ENCODE peak calls at places on chromosomes 16 and 17, in five cellular contexts. One of them, this sample, is unnamed.

GRCh38 chr17:61289408-61290385 is 109.9 kb upstream of the TBX2 start:
- DNase-seq in mesenchymal stem cell: peak
- DNase-seq in H9: no peak
- DNase-seq in SK-N-SH: peak
- DNase-seq in astrocyte: no peak
- DNase-seq in this sample: no peak

GRCh38 chr17:82536220-82537201 is 17.0 kb downstream of the FOXK2 start:
- DNase-seq in mesenchymal stem cell: peak
- DNase-seq in H9: no peak
- DNase-seq in SK-N-SH: peak
- DNase-seq in astrocyte: peak
- DNase-seq in this sample: peak

GRCh38 chr16:50778284-50779163 is 36.6 kb downstream of the CYLD start:
- DNase-seq in mesenchymal stem cell: no peak
- DNase-seq in H9: no peak
- DNase-seq in SK-N-SH: no peak
- DNase-seq in astrocyte: no peak
- DNase-seq in this sample: no peak

GRCh38 chr17:5837055-5837491 is 233.1 kb upstream of the WSCD1 start:
- DNase-seq in mesenchymal stem cell: peak
- DNase-seq in H9: peak
- DNase-seq in SK-N-SH: no peak
- DNase-seq in astrocyte: peak
- DNase-seq in this sample: peak

GRCh38 chr17:2175294-2175628 is 120.4 kb downstream of the HIC1 start:
- DNase-seq in mesenchymal stem cell: no peak
- DNase-seq in H9: no peak
- DNase-seq in SK-N-SH: no peak
- DNase-seq in astrocyte: no peak
- DNase-seq in this sample: peak

GRCh38 chr16:354286-354881 is 1.9 kb upstream of the AXIN1 start:
- DNase-seq in mesenchymal stem cell: no peak
- DNase-seq in H9: no peak
- DNase-seq in SK-N-SH: no peak
- DNase-seq in astrocyte: no peak
- DNase-seq in this sample: no peak

GRCh38 chr17:51951737-51952136 is 206.8 kb downstream of the CA10 start:
- DNase-seq in mesenchymal stem cell: no peak
- DNase-seq in H9: no peak
- DNase-seq in SK-N-SH: no peak
- DNase-seq in astrocyte: no peak
- DNase-seq in this sample: no peak

GRCh38 chr17:49217651-49218413 is 7.3 kb downstream of the ABI3 start:
- DNase-seq in mesenchymal stem cell: no peak
- DNase-seq in H9: no peak
- DNase-seq in SK-N-SH: peak
- DNase-seq in astrocyte: no peak
- DNase-seq in this sample: no peak

GRCh38 chr16:62135903-62136302 is 99.7 kb upstream of the CDH8 start:
- DNase-seq in mesenchymal stem cell: no peak
- DNase-seq in H9: no peak
- DNase-seq in SK-N-SH: no peak
- DNase-seq in astrocyte: peak
- DNase-seq in this sample: no peak

GRCh38 chr17:82807562-82807961 is 32.3 kb downstream of the ZNF750 start:
- DNase-seq in mesenchymal stem cell: no peak
- DNase-seq in H9: no peak
- DNase-seq in SK-N-SH: no peak
- DNase-seq in astrocyte: no peak
- DNase-seq in this sample: no peak

GRCh38 chr16:5581428-5581827 is 483.8 kb upstream of the EEF2KMT start:
- DNase-seq in mesenchymal stem cell: no peak
- DNase-seq in H9: no peak
- DNase-seq in SK-N-SH: no peak
- DNase-seq in astrocyte: no peak
- DNase-seq in this sample: no peak

GRCh38 chr16:22677024-22677830 is 136.7 kb upstream of the HS3ST2 start:
- DNase-seq in mesenchymal stem cell: no peak
- DNase-seq in H9: peak
- DNase-seq in SK-N-SH: no peak
- DNase-seq in astrocyte: no peak
- DNase-seq in this sample: no peak

GRCh38 chr17:59365383-59365981 is 34.0 kb downstream of the YPEL2 start:
- DNase-seq in mesenchymal stem cell: no peak
- DNase-seq in H9: no peak
- DNase-seq in SK-N-SH: peak
- DNase-seq in astrocyte: no peak
- DNase-seq in this sample: no peak

GRCh38 chr16:67917852-67918236 is 13.8 kb downstream of the CTRL start:
- DNase-seq in mesenchymal stem cell: peak
- DNase-seq in H9: no peak
- DNase-seq in SK-N-SH: no peak
- DNase-seq in astrocyte: peak
- DNase-seq in this sample: peak

GRCh38 chr16:29943846-29944669 is 17.8 kb upstream of the TMEM219 start:
- DNase-seq in mesenchymal stem cell: peak
- DNase-seq in H9: peak
- DNase-seq in SK-N-SH: no peak
- DNase-seq in astrocyte: peak
- DNase-seq in this sample: peak

GRCh38 chr17:76585649-76586593 is at the start of gene ST6GALNAC2:
- DNase-seq in mesenchymal stem cell: peak
- DNase-seq in H9: no peak
- DNase-seq in SK-N-SH: peak
- DNase-seq in astrocyte: no peak
- DNase-seq in this sample: peak

GRCh38 chr17:42536372-42537155 is 523 bp downstream of the NAGLU start:
- DNase-seq in mesenchymal stem cell: peak
- DNase-seq in H9: peak
- DNase-seq in SK-N-SH: peak
- DNase-seq in astrocyte: peak
- DNase-seq in this sample: peak

GRCh38 chr17:1511756-1512321 is 4.6 kb downstream of the INPP5K start:
- DNase-seq in mesenchymal stem cell: no peak
- DNase-seq in H9: no peak
- DNase-seq in SK-N-SH: no peak
- DNase-seq in astrocyte: peak
- DNase-seq in this sample: peak

GRCh38 chr17:14464741-14465140 is 163.9 kb downstream of the HS3ST3B1 start:
- DNase-seq in mesenchymal stem cell: peak
- DNase-seq in H9: no peak
- DNase-seq in SK-N-SH: no peak
- DNase-seq in astrocyte: peak
- DNase-seq in this sample: peak

GRCh38 chr17:34474706-34475105 is 104.7 kb upstream of the TMEM132E start:
- DNase-seq in mesenchymal stem cell: no peak
- DNase-seq in H9: peak
- DNase-seq in SK-N-SH: no peak
- DNase-seq in astrocyte: no peak
- DNase-seq in this sample: no peak

GRCh38 chr17:18278867-18279266 is 18.4 kb downstream of the MIEF2 start:
- DNase-seq in mesenchymal stem cell: peak
- DNase-seq in H9: no peak
- DNase-seq in SK-N-SH: no peak
- DNase-seq in astrocyte: peak
- DNase-seq in this sample: peak

GRCh38 chr17:30600062-30600829 is 123.0 kb downstream of the GOSR1 start:
- DNase-seq in mesenchymal stem cell: peak
- DNase-seq in H9: peak
- DNase-seq in SK-N-SH: peak
- DNase-seq in astrocyte: peak
- DNase-seq in this sample: peak

GRCh38 chr16:1902547-1903219 is 15.5 kb downstream of the HS3ST6 start:
- DNase-seq in mesenchymal stem cell: no peak
- DNase-seq in H9: no peak
- DNase-seq in SK-N-SH: peak
- DNase-seq in astrocyte: no peak
- DNase-seq in this sample: no peak

GRCh38 chr16:1900452-1900774 is 17.8 kb downstream of the HS3ST6 start:
- DNase-seq in mesenchymal stem cell: no peak
- DNase-seq in H9: no peak
- DNase-seq in SK-N-SH: no peak
- DNase-seq in astrocyte: no peak
- DNase-seq in this sample: no peak

GRCh38 chr16:1903845-1904820 is 14.1 kb downstream of the HS3ST6 start:
- DNase-seq in mesenchymal stem cell: no peak
- DNase-seq in H9: no peak
- DNase-seq in SK-N-SH: peak
- DNase-seq in astrocyte: peak
- DNase-seq in this sample: no peak

GRCh38 chr16:1906052-1906845 is 12.0 kb downstream of the HS3ST6 start:
- DNase-seq in mesenchymal stem cell: no peak
- DNase-seq in H9: peak
- DNase-seq in SK-N-SH: peak
- DNase-seq in astrocyte: no peak
- DNase-seq in this sample: no peak

DNA sequence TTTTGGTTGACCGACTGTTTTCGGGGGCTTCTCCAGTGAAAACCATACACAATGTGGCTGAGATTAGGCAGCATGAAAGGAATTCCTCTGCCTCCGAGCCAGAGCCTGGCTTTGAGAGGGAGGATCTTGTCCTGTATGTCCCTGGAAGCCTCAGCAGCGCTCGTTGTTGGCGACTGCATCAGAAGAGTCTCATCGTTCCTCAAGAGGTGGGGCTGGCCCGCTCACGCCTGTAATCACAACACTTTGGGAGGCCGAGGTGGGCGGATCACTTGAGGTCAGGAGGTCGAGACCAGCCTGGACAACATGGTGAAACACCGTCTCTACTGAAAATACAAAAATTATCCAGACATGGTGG is 15.0 kb downstream of the HS3ST6 start:
- DNase-seq in mesenchymal stem cell: no peak
- DNase-seq in H9: no peak
- DNase-seq in SK-N-SH: no peak
- DNase-seq in astrocyte: no peak
- DNase-seq in this sample: no peak
- H3K27ac ChIP-seq in mesenchymal stem cell: no peak
- H3K27ac ChIP-seq in H9: no peak
- H3K27ac ChIP-seq in SK-N-SH: no peak
- H3K27ac ChIP-seq in astrocyte: no peak
- H3K27ac ChIP-seq in this sample: no peak

DNA sequence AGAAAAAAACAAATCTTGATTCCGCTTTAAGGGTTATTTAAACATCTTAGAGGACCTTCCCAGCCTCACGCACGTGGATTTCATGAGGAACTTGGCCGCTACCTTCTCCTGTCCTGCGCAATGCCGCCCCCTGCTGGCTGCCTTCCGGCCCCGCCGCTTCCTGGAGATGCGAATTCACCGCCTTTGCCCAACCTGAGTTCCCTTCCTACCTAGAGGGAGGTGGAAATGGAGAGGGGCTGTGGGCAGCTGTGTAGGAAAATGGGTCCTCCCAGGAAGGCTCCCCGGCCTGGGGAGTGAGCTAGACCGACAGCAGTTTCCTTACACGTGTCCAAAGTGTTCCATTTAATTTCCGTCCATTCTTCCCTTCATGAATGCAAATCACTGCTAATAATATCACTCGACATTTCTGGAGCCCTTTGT is 1.0 kb upstream of the ABCC12 start:
- DNase-seq in mesenchymal stem cell: peak
- DNase-seq in H9: peak
- DNase-seq in SK-N-SH: peak
- DNase-seq in astrocyte: peak
- DNase-seq in this sample: peak
- H2AFZ ChIP-seq in mesenchymal stem cell: no peak
- H2AFZ ChIP-seq in H9: no peak
- H2AFZ ChIP-seq in SK-N-SH: no peak
- H2AFZ ChIP-seq in astrocyte: peak
- H2AFZ ChIP-seq in this sample: peak

DNA sequence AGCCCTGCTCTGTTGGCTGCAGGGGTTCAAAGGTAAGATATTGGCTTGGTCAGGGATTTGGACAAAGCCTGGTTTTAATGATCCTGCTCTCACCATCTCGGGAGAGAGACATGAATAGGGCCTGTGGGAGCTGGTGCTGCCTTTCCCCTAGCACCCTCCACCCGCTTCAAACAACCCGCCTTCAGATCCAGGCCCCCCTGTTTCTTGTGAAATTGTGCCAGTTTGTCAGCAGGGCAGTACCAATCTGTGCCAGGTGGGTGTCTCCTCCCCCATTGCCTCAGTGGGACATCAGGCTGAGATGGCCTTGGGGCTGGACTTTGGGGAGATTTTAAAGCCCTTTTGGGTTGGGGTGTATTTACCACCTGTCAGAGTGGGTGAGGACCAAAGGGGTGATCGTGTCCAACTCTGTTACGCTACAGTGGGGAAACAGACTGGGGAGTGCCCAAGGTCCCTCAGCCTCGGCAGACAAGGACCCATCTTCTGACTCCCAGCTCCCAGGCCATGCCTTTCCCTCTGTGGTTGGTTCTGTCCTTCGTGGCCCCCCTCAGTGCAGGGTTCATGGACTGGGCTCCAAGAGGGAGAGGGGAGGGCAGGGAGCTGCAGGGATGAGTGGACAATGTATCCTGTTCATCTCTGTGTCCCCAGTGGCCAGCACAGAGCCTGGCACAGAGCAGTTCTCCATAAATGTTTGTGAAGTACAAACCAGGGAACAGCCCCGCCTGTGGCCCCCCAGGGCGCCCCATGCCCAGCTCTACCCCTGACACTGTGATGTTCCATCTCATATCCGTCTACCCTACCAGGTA is 3.3 kb downstream of the ARHGAP23 start:
- DNase-seq in mesenchymal stem cell: no peak
- DNase-seq in H9: no peak
- DNase-seq in SK-N-SH: no peak
- DNase-seq in astrocyte: no peak
- DNase-seq in this sample: no peak
- H3K27ac ChIP-seq in mesenchymal stem cell: no peak
- H3K27ac ChIP-seq in H9: no peak
- H3K27ac ChIP-seq in SK-N-SH: no peak
- H3K27ac ChIP-seq in astrocyte: no peak
- H3K27ac ChIP-seq in this sample: no peak

GRCh38 chr17:50482110-50482509 is 3.5 kb downstream of the RSAD1 start:
- DNase-seq in mesenchymal stem cell: no peak
- DNase-seq in H9: no peak
- DNase-seq in SK-N-SH: no peak
- DNase-seq in astrocyte: no peak
- DNase-seq in this sample: no peak

GRCh38 chr17:50480854-50481490 is 2.3 kb downstream of the RSAD1 start:
- DNase-seq in mesenchymal stem cell: no peak
- DNase-seq in H9: no peak
- DNase-seq in SK-N-SH: no peak
- DNase-seq in astrocyte: no peak
- DNase-seq in this sample: peak

GRCh38 chr17:50483266-50483665 is 4.6 kb downstream of the RSAD1 start:
- DNase-seq in mesenchymal stem cell: no peak
- DNase-seq in H9: no peak
- DNase-seq in SK-N-SH: no peak
- DNase-seq in astrocyte: no peak
- DNase-seq in this sample: no peak

GRCh38 chr17:50481648-50482047 is 3.0 kb downstream of the RSAD1 start:
- DNase-seq in mesenchymal stem cell: no peak
- DNase-seq in H9: no peak
- DNase-seq in SK-N-SH: no peak
- DNase-seq in astrocyte: no peak
- DNase-seq in this sample: no peak

DNA sequence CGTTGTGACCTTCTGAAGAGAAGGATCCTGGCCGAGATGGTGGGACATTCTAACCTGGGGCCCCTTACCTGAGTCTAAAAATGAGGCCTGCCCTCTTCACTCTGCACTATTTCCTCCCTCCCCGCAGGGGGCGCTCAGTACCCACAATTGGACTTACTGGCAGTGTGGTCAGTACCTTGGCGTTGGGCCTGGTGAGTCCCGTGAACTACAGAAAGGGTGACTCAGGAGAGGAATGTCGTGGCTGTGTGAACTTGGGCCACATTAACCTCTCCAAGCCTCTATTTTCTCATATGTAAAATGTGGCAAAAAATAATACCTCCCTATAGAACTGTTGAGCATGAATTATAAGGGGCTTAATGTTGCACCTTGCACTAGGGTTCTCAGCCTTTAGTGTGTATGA is 3.9 kb downstream of the RSAD1 start:
- DNase-seq in mesenchymal stem cell: peak
- DNase-seq in H9: peak
- DNase-seq in SK-N-SH: peak
- DNase-seq in astrocyte: peak
- DNase-seq in this sample: peak
- H2AFZ ChIP-seq in mesenchymal stem cell: no peak
- H2AFZ ChIP-seq in H9: no peak
- H2AFZ ChIP-seq in SK-N-SH: no peak
- H2AFZ ChIP-seq in astrocyte: no peak
- H2AFZ ChIP-seq in this sample: peak

This sample was measured in GM23248.